ENCODE peak calls at places on chromosome 11, in eight cellular contexts. S, W, A, T, Z, R, N and G are unnamed samples.

GRCh38 chr11:15576759-15577158 is 462.0 kb downstream of the INSC start:
- DNase-seq in N (no peak), W (no peak), S (no peak), T (no peak), R (no peak), A (no peak), Z (no peak), G (no peak)

GRCh38 chr11:32435511-32435946 is at the start of gene WT1:
- DNase-seq in A (no peak), W (no peak), Z (no peak), N (no peak), T (no peak), S (no peak), R (peak), G (no peak)

GRCh38 chr11:62245271-62245753 is 3.3 kb downstream of the SCGB1D2 start:
- DNase-seq in R (peak), N (peak), S (no peak), T (peak), W (no peak), A (no peak), Z (peak), G (no peak)

GRCh38 chr11:47220401-47220821 is 5.6 kb downstream of the DDB2 start:
- DNase-seq in A (no peak), T (no peak), W (no peak), Z (peak), R (peak), S (no peak), N (peak), G (no peak)

GRCh38 chr11:102733232-102733875 is 8.6 kb upstream of the MMP8 start:
- DNase-seq in W (no peak), T (peak), S (no peak), R (peak), Z (peak), N (peak), A (no peak), G (no peak)

GRCh38 chr11:47466201-47466600 is 17.3 kb upstream of the RAPSN start:
- DNase-seq in Z (peak), R (peak), S (no peak), W (no peak), T (no peak), N (peak), A (no peak), G (no peak)

GRCh38 chr11:13713982-13714381 is 45.5 kb downstream of the FAR1 start:
- DNase-seq in Z (no peak), T (no peak), A (no peak), N (no peak), R (no peak), W (no peak), S (no peak), G (no peak)

GRCh38 chr11:69419662-69420061 is 61.8 kb upstream of the LINC01488 start:
- DNase-seq in W (no peak), R (no peak), Z (no peak), N (no peak), A (no peak), T (no peak), S (no peak), G (no peak)

GRCh38 chr11:95156916-95157568 is 67.4 kb downstream of the ENDOD1 start:
- DNase-seq in N (no peak), W (no peak), A (no peak), Z (no peak), T (no peak), S (no peak), R (peak), G (no peak)

DNA sequence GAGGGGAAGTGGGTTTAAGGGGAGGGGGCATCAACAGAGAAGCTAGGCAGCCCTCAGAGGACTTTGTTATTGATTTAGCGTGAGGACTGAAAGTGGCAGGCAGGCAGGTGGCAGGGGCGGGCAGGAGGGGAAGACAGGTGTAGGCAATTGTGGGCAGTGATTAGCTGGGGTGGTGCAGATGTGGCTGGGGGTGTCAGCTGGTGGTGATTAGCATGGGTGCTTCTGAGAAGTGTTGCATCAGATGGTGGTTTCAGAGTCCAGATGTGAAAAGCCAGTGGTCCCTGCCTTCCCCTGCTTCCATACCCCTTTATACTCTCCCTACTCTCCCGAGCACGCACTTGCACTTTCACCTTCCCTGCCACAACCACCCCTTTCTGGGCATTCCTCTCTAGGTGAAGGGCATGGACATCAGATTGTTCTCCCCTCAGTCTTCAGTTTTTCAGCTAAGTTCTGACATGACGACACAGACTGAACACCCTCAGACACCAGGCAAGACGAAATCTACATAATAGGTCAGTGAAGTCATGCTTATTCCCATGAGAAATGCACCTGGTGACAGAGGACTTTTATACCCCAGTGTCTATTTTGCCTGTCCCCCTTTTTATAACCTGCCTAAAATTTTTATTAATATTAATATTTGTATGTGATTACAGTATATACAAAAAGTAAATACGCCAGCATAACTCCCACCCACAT is 435.7 kb upstream of the CADM1 start:
- DNase-seq in R (no peak), T (no peak), S (no peak), W (no peak), A (no peak), Z (no peak), N (no peak), G (no peak)
- TF ChIP-seq CTCF in R (no peak), T (no peak), S (no peak), W (no peak), A (no peak), Z (no peak), N (no peak), G (no peak)

GRCh38 chr11:119295178-119295577 is 21.8 kb downstream of the MCAM start:
- DNase-seq in A (peak), R (peak), T (peak), W (no peak), N (peak), S (no peak), Z (no peak), G (no peak)
- TF ChIP-seq CTCF in A (no peak), R (no peak), T (peak), W (peak), N (peak), S (no peak), Z (no peak), G (no peak)

GRCh38 chr11:556175-556699 is 4.3 kb downstream of the LMNTD2 start:
- DNase-seq in R (no peak), A (no peak), W (no peak), N (no peak), T (no peak), S (no peak), Z (no peak), G (no peak)
- TF ChIP-seq CTCF in R (no peak), A (no peak), W (no peak), N (no peak), T (no peak), S (no peak), Z (no peak), G (no peak)

GRCh38 chr11:132942611-132943324 is 589.5 kb downstream of the OPCML start:
- DNase-seq in R (no peak), N (no peak), T (peak), Z (no peak), S (no peak), A (no peak), W (no peak), G (no peak)
- TF ChIP-seq CTCF in R (no peak), N (no peak), T (no peak), Z (no peak), S (no peak), A (no peak), W (no peak), G (peak)

GRCh38 chr11:129980086-129980485 is 22.5 kb downstream of the PRDM10 start:
- DNase-seq in W (no peak), T (no peak), R (no peak), S (no peak), Z (no peak), A (no peak), N (no peak), G (no peak)
- TF ChIP-seq CTCF in W (no peak), T (no peak), R (no peak), S (no peak), Z (no peak), A (no peak), N (no peak), G (no peak)

DNA sequence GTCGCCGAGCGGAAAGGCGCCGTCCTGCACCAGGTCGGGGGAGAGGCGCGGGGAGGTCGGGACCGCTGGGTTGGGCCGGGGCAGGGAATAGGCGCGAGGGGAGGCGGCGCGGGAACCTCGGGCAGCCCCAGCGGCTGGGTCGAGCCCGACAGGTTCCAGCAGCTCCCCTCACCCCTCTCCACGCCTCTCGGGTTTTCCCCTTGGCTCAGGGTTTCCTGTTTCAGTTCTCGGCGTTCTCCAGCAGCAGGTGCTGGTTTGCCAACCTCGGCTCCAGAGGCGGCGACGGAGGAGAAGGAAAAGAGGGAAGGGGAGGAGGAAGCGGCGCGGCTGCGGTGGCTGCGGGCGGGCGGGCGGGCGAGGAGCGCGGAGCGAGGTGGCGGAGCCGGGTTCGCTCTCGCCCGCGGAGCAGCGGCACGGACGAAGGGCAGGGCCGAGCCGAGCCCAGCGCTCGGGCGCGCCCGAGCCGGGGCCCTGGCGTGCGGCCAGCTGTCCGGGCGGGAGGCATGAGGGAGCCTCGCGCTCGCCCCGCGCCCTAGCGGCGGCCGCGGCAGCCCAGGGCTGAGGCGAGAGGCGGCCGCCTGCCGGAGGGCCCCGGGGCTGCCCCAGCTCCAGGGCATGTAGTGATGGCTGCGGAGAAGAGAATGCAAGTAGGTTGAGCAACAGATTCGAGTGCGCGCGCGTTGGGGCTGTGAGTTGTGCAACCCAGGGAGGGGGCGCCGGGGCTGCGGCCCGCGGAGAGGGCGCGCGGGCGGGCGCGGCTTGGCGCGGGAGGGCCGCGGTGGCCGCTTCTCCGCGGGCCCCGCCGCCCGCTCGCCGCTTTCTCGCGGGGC is at the start of gene ZC3H12C:
- DNase-seq in Z (peak), A (peak), T (peak), R (peak), N (peak), S (no peak), W (peak), G (peak)
- TF ChIP-seq CTCF in Z (peak), A (no peak), T (peak), R (peak), N (peak), S (no peak), W (peak), G (peak)